ENCODE peak calls at places on chromosomes 6 and 20, in five cellular contexts. V, B, A, C and T are unnamed samples.

GRCh38 chr6:90454835-90455427 is 131.9 kb downstream of the MAP3K7 start:
- DNase-seq in B (no peak), A (no peak), V (no peak), C (no peak), T (no peak)

GRCh38 chr6:29524982-29525639 is 34.4 kb downstream of the UBD start:
- DNase-seq in B (no peak), A (no peak), V (no peak), C (no peak), T (no peak)

GRCh38 chr20:41287327-41287726 is 30.2 kb downstream of the ZHX3 start:
- DNase-seq in V (no peak), B (no peak), A (peak; percentile 98), C (peak; percentile 95), T (no peak)

GRCh38 chr20:25148181-25148981 is 47.1 kb upstream of the ENTPD6 start:
- DNase-seq in A (peak; percentile 55), B (peak; percentile 24), V (peak; percentile 11), C (peak; percentile 50), T (no peak)

GRCh38 chr6:41191569-41191968 is 9.4 kb downstream of the TREML2 start:
- DNase-seq in A (peak; percentile 35), B (no peak), C (no peak), V (no peak), T (no peak)

GRCh38 chr20:61437280-61438206 is 185.5 kb downstream of the CDH4 start:
- DNase-seq in A (peak; percentile 62), C (peak; percentile 95), B (no peak), V (no peak), T (no peak)

GRCh38 chr20:57756921-57757320 is 47.1 kb upstream of the PMEPA1 start:
- DNase-seq in B (no peak), V (no peak), C (no peak), A (no peak), T (no peak)

GRCh38 chr6:38489951-38490350 is 149.8 kb downstream of the BTBD9 start:
- DNase-seq in B (no peak), C (peak; percentile 82), V (no peak), A (peak; percentile 79), T (no peak)

GRCh38 chr6:72037006-72037405 is 150.7 kb downstream of the RIMS1 start:
- DNase-seq in A (no peak), B (no peak), V (no peak), C (no peak), T (no peak)

GRCh38 chr6:31132806-31133205 is 6.1 kb downstream of the PSORS1C2 start:
- DNase-seq in A (no peak), B (no peak), C (no peak), V (no peak), T (no peak)

GRCh38 chr6:131197716-131198115 is 62.4 kb downstream of the AKAP7 start:
- DNase-seq in B (no peak), A (no peak), V (no peak), C (no peak), T (no peak)

GRCh38 chr6:2829253-2829652 is 12.4 kb downstream of the SERPINB1 start:
- DNase-seq in A (no peak), V (no peak), C (no peak), B (no peak), T (no peak)